ENCODE peak calls at places on chromosomes 16 and 17, in ten cellular contexts. C is EL; B is activated CD8-positive, alpha-beta memory T cell treated with anti-CD3 and anti-CD28 coated beads for 1 hour; D is chondrocyte; M is T-helper 1 cell; V is A549; X is GM23248; S is activated effector memory CD4-positive, alpha-beta T cell treated with Interleukin-2 at 50 U/mL for 16 hours; N is left cardiac atrium; Q is T-helper 2 cell. I is an unnamed sample.

GRCh38 chr16:1414532-1415265 is at the start of gene UNKL:
- DNase-seq in B (peak; percentile 81), M (peak; percentile 79), S (peak; percentile 77), V (peak; percentile 55), D (no peak), Q (peak; percentile 78), N (peak; percentile 84), C (peak; percentile 56), X (peak; percentile 74), I (peak; percentile 79)

GRCh38 chr17:19022747-19023146 is 18.2 kb upstream of the FAM83G start:
- DNase-seq in N (peak; percentile 11), D (peak; percentile 81), X (no peak), B (no peak), M (no peak), V (no peak), S (no peak), Q (no peak), C (no peak), I (no peak)

GRCh38 chr16:57785385-57785784 is 16.9 kb downstream of the KIFC3 start:
- DNase-seq in B (no peak), X (no peak), C (no peak), V (no peak), D (no peak), N (no peak), S (no peak), M (no peak), Q (no peak), I (no peak)

GRCh38 chr17:82031885-82032627 is 578 bp downstream of the RAC3 start:
- DNase-seq in Q (no peak), S (no peak), X (no peak), V (no peak), N (no peak), C (no peak), D (no peak), B (no peak), M (peak; percentile 39), I (no peak)

GRCh38 chr16:14658063-14658462 is 25.3 kb downstream of the BFAR start:
- DNase-seq in M (peak; percentile 7), X (no peak), C (no peak), N (no peak), D (no peak), B (no peak), V (no peak), Q (no peak), S (no peak), I (no peak)

GRCh38 chr17:72308744-72309395 is 188.1 kb downstream of the SOX9 start:
- DNase-seq in Q (no peak), C (no peak), D (no peak), X (no peak), M (no peak), V (no peak), B (no peak), S (no peak), N (no peak), I (no peak)

GRCh38 chr16:89485701-89486246 is 4.6 kb downstream of the ANKRD11 start:
- DNase-seq in N (no peak), X (no peak), D (no peak), B (no peak), M (no peak), Q (no peak), C (no peak), S (no peak), V (no peak), I (no peak)

GRCh38 chr16:70395345-70395901 is 43.5 kb downstream of the ST3GAL2 start:
- DNase-seq in B (peak; percentile 48), D (no peak), M (peak; percentile 55), C (peak; percentile 57), V (peak; percentile 75), X (peak; percentile 56), N (peak; percentile 65), S (peak; percentile 32), Q (peak; percentile 28), I (peak; percentile 50)

GRCh38 chr16:24854607-24855171 is 8.9 kb downstream of the SLC5A11 start:
- DNase-seq in X (no peak), D (no peak), C (no peak), B (no peak), S (no peak), N (no peak), M (no peak), V (peak; percentile 61), Q (no peak), I (no peak)

GRCh38 chr17:74478369-74479100 is 12.1 kb downstream of the CD300A start:
- DNase-seq in Q (no peak), X (peak; percentile 52), B (no peak), N (no peak), M (peak; percentile 86), S (no peak), V (no peak), C (no peak), D (peak; percentile 40), I (no peak)

GRCh38 chr17:11539637-11540036 is 58.6 kb upstream of the DNAH9 start:
- DNase-seq in X (no peak), M (no peak), V (no peak), B (no peak), C (no peak), D (no peak), S (no peak), Q (no peak), N (no peak), I (no peak)

GRCh38 chr16:3980311-3981111 is 100.0 kb upstream of the CREBBP start:
- DNase-seq in Q (no peak), X (peak; percentile 34), C (peak; percentile 87), S (no peak), D (no peak), B (no peak), V (no peak), M (no peak), N (no peak), I (no peak)

GRCh38 chr16:2856686-2857450 is 1.1 kb downstream of the PRSS22 start:
- DNase-seq in Q (no peak), B (no peak), X (no peak), C (no peak), S (no peak), N (no peak), V (no peak), M (no peak), D (no peak), I (no peak)

GRCh38 chr16:68319185-68319908 is 8.5 kb downstream of the PRMT7 start:
- DNase-seq in V (no peak), M (peak; percentile 28), C (no peak), X (no peak), D (no peak), B (no peak), Q (no peak), S (no peak), N (no peak), I (no peak)

GRCh38 chr16:26645629-26646028 is 421.1 kb upstream of the C16orf82 start:
- DNase-seq in X (peak; percentile 10), S (no peak), B (peak; percentile 24), M (peak; percentile 71), D (no peak), N (no peak), C (no peak), V (peak; percentile 10), Q (no peak), I (peak; percentile 10)